ENCODE peak calls at places on chromosome 6, in ten cellular contexts. K, V, E, G, A, T, I, S, C and U are unnamed samples.

GRCh38 chr6:34709386-34709785 is 12.8 kb upstream of the ILRUN start:
- DNase-seq in G (peak; percentile 44), A (no peak), V (no peak), I (no peak), E (peak; percentile 28), K (no peak), T (no peak), S (peak; percentile 79), C (peak; percentile 80), U (peak; percentile 51)

GRCh38 chr6:116887884-116888283 is 10.8 kb downstream of the RFX6 start:
- DNase-seq in I (no peak), E (no peak), A (no peak), K (no peak), G (no peak), S (no peak), V (no peak), C (no peak), T (no peak), U (no peak)

GRCh38 chr6:150028799-150029198 is 3.5 kb upstream of the RAET1L start:
- DNase-seq in C (peak; percentile 64), A (no peak), I (no peak), G (no peak), T (no peak), E (no peak), V (no peak), S (no peak), K (no peak), U (no peak)

GRCh38 chr6:142207265-142207877 is 60.3 kb downstream of the VTA1 start:
- DNase-seq in V (no peak), S (peak; percentile 42), C (no peak), A (peak; percentile 43), G (peak; percentile 51), T (peak; percentile 26), K (no peak), E (peak; percentile 57), I (peak; percentile 69), U (peak; percentile 51)

GRCh38 chr6:52403627-52404026 is 16.5 kb upstream of the EFHC1 start:
- DNase-seq in E (no peak), T (no peak), A (no peak), C (no peak), K (no peak), G (no peak), S (peak; percentile 49), I (peak; percentile 59), V (no peak), U (no peak)

GRCh38 chr6:93562566-93562965 is 143.2 kb upstream of the EPHA7 start:
- DNase-seq in E (no peak), A (no peak), G (no peak), V (no peak), T (no peak), I (peak; percentile 9), C (no peak), K (no peak), S (no peak), U (no peak)

GRCh38 chr6:13760948-13761347 is 49.3 kb upstream of the RANBP9 start:
- DNase-seq in C (no peak), V (no peak), I (no peak), S (peak; percentile 28), K (no peak), G (no peak), E (no peak), A (no peak), T (no peak), U (no peak)

GRCh38 chr6:16338577-16339262 is 100.3 kb downstream of the GMPR start:
- DNase-seq in C (no peak), T (no peak), I (peak; percentile 97), A (no peak), E (peak; percentile 66), S (peak; percentile 51), V (peak; percentile 62), G (peak; percentile 87), K (peak; percentile 38), U (no peak)

GRCh38 chr6:1347187-1347560 is 35.3 kb downstream of the FOXQ1 start:
- DNase-seq in E (no peak), G (no peak), T (no peak), I (no peak), V (no peak), C (no peak), K (no peak), S (no peak), A (no peak), U (no peak)

GRCh38 chr6:158608221-158608620 is 36.3 kb downstream of the DYNLT1 start:
- DNase-seq in E (no peak), A (no peak), K (no peak), G (no peak), T (no peak), S (no peak), I (no peak), C (no peak), V (no peak), U (no peak)

GRCh38 chr6:156821707-156822106 is 44.5 kb downstream of the ARID1B start:
- DNase-seq in A (no peak), T (no peak), E (no peak), G (no peak), V (no peak), C (no peak), K (no peak), I (no peak), S (no peak), U (no peak)

GRCh38 chr6:154815938-154816820 is 83.0 kb downstream of the SCAF8 start:
- DNase-seq in V (no peak), G (no peak), K (no peak), E (no peak), C (no peak), I (no peak), T (no peak), S (no peak), A (no peak), U (no peak)

GRCh38 chr6:168294901-168295300 is 24.7 kb downstream of the DACT2 start:
- DNase-seq in E (no peak), V (no peak), T (no peak), K (no peak), G (no peak), S (no peak), I (no peak), A (no peak), C (no peak), U (no peak)

GRCh38 chr6:78995946-78996345 is 82.1 kb downstream of the PHIP start:
- DNase-seq in K (no peak), T (no peak), V (no peak), S (no peak), G (no peak), I (no peak), A (no peak), C (no peak), E (no peak), U (no peak)

GRCh38 chr6:78999737-79000136 is 78.3 kb downstream of the PHIP start:
- DNase-seq in V (no peak), S (no peak), C (no peak), T (no peak), I (no peak), A (no peak), K (no peak), E (no peak), G (no peak), U (no peak)

GRCh38 chr6:78993955-78994354 is 84.1 kb downstream of the PHIP start:
- DNase-seq in A (no peak), S (no peak), G (no peak), E (no peak), V (no peak), C (no peak), T (no peak), K (no peak), I (no peak), U (no peak)

DNA sequence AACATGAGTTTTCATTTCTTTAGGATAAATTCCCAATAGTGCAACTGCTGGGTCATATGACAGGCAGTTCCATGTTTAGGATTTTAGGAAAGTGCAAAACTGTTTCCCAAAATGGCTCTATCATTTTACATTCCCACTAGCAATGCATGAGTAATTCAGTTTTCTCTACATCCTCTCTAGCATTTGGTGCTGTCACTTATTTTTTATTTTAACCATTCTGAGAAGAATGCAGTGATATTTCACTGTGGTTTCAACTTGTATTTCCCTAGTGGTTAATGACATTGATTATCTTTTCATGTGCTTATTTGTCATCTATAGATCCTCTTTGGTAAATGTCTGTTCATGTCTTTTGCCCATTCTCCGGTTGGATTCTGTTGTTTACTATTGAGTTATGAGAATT is 82.7 kb downstream of the PHIP start:
- DNase-seq in K (no peak), S (no peak), V (no peak), I (no peak), C (no peak), E (no peak), T (no peak), G (no peak), A (no peak), U (no peak)
- H3K36me3 ChIP-seq in K (peaks cover 44% of the 10 kb centered on the region), S (peaks cover 100% of the 10 kb centered on the region), V (peaks cover 84% of the 10 kb centered on the region), I (peaks cover 53% of the 10 kb centered on the region), C (no peaks in the 10 kb centered on the region), E (peaks cover 22% of the 10 kb centered on the region), T (peaks cover 30% of the 10 kb centered on the region), G (peaks cover 13% of the 10 kb centered on the region), A (peaks cover 39% of the 10 kb centered on the region), U (peaks cover 94% of the 10 kb centered on the region)

GRCh38 chr6:170542031-170542719 is 10.9 kb downstream of the PSMB1 start:
- DNase-seq in S (no peak), E (no peak), V (no peak), G (no peak), I (no peak), T (no peak), A (no peak), K (no peak), C (no peak), U (no peak)
- H3K36me3 ChIP-seq in S (peaks cover 100% of the 10 kb centered on the region), E (peaks cover 52% of the 10 kb centered on the region), V (peaks cover 95% of the 10 kb centered on the region), G (no peaks in the 10 kb centered on the region), I (peaks cover 79% of the 10 kb centered on the region), T (peaks cover 77% of the 10 kb centered on the region), A (peaks cover 48% of the 10 kb centered on the region), K (peaks cover 66% of the 10 kb centered on the region), C (peaks cover 3% of the 10 kb centered on the region), U (peaks cover 100% of the 10 kb centered on the region)

GRCh38 chr6:21780601-21781000 is 187.1 kb downstream of the SOX4 start:
- DNase-seq in A (no peak), V (no peak), S (no peak), K (no peak), E (no peak), G (no peak), C (no peak), T (no peak), I (no peak), U (no peak)
- H3K36me3 ChIP-seq in A (no peaks in the 10 kb centered on the region), V (no peaks in the 10 kb centered on the region), S (no peaks in the 10 kb centered on the region), K (no peaks in the 10 kb centered on the region), E (peaks cover 1% of the 10 kb centered on the region), G (no peaks in the 10 kb centered on the region), C (no peaks in the 10 kb centered on the region), T (no peaks in the 10 kb centered on the region), I (no peaks in the 10 kb centered on the region), U (no peaks in the 10 kb centered on the region)

DNA sequence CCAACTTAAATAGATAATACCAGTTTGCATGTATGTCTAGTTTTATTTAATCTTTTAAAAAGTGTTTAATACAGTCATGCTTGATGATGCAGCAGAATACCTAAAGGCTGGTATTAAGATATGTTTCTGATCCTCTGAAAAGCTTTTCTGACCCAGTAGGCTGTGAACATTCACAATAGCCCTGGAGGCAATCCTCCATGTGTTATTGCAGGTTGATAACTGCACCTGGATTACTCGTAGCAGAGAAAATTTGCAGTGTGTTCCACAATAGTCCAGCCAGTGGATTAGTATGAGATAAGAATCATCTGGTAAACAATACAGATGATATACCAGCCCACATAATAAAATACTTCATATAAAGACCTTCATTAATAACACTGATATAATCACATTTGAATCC is 178.9 kb upstream of the RNF217 start:
- DNase-seq in C (no peak), S (no peak), V (no peak), E (no peak), G (no peak), I (no peak), K (no peak), T (no peak), A (no peak), U (no peak)
- H3K36me3 ChIP-seq in C (no peaks in the 10 kb centered on the region), S (no peaks in the 10 kb centered on the region), V (no peaks in the 10 kb centered on the region), E (no peaks in the 10 kb centered on the region), G (no peaks in the 10 kb centered on the region), I (no peaks in the 10 kb centered on the region), K (no peaks in the 10 kb centered on the region), T (no peaks in the 10 kb centered on the region), A (no peaks in the 10 kb centered on the region), U (no peaks in the 10 kb centered on the region)

GRCh38 chr6:102137859-102138258 is 744.4 kb downstream of the GRIK2 start:
- DNase-seq in V (no peak), K (no peak), I (no peak), A (no peak), E (no peak), T (no peak), C (no peak), S (no peak), G (no peak), U (no peak)
- H3K36me3 ChIP-seq in V (no peaks in the 10 kb centered on the region), K (no peaks in the 10 kb centered on the region), I (no peaks in the 10 kb centered on the region), A (no peaks in the 10 kb centered on the region), E (no peaks in the 10 kb centered on the region), T (no peaks in the 10 kb centered on the region), C (no peaks in the 10 kb centered on the region), S (no peaks in the 10 kb centered on the region), G (no peaks in the 10 kb centered on the region), U (no peaks in the 10 kb centered on the region)